ENCODE peak calls at places on chromosomes 11 and 22, in seven cellular contexts. G is colonic mucosa, R is astrocyte of the cerebellum, U is tibial artery, Z is WERI-Rb-1, H is endothelial cell, I is MCF 10A. J is an unnamed sample.

GRCh38 chr11:64250875-64251721 is at the start of gene PLCB3:
- DNase-seq in R (no peak), H (peak), I (peak), Z (peak), G (no peak), U (no peak), J (peak)

GRCh38 chr11:94515398-94515797 is 3.1 kb downstream of the C11orf97 start:
- DNase-seq in R (no peak), G (no peak), H (no peak), I (no peak), U (no peak), Z (no peak), J (no peak)

GRCh38 chr22:42473484-42474193 is 41.4 kb upstream of the NFAM1 start:
- DNase-seq in G (peak), R (peak), Z (peak), U (no peak), I (peak), H (peak), J (peak)

GRCh38 chr11:19244621-19245020 is 3.9 kb upstream of the E2F8 start:
- DNase-seq in G (no peak), R (no peak), Z (no peak), I (peak), H (no peak), U (no peak), J (no peak)

GRCh38 chr11:63274776-63275175 is 31.4 kb upstream of the SLC22A25 start:
- DNase-seq in U (no peak), R (no peak), H (no peak), Z (no peak), I (peak), G (no peak), J (no peak)

GRCh38 chr22:22666307-22667091 is 22.1 kb downstream of the GGTLC2 start:
- DNase-seq in G (peak), I (peak), Z (peak), U (no peak), R (no peak), H (peak), J (peak)

GRCh38 chr11:67045314-67045713 is 11.3 kb upstream of the RHOD start:
- DNase-seq in H (no peak), R (peak), I (peak), Z (no peak), G (no peak), U (no peak), J (no peak)

GRCh38 chr11:111064118-111064517 is 181.4 kb upstream of the POU2AF2 start:
- DNase-seq in I (no peak), G (no peak), R (peak), H (no peak), Z (no peak), U (no peak), J (no peak)

GRCh38 chr11:1342946-1343345 is 33.5 kb upstream of the TOLLIP start:
- DNase-seq in U (no peak), Z (no peak), I (no peak), R (no peak), G (peak), H (no peak), J (no peak)

GRCh38 chr11:62747475-62748160 is 6.3 kb downstream of the ZBTB3 start:
- DNase-seq in Z (no peak), R (no peak), G (no peak), U (no peak), H (no peak), I (no peak), J (no peak)

GRCh38 chr11:5737091-5737490 is 843 bp downstream of the OR56B1 start:
- DNase-seq in I (peak), R (peak), Z (no peak), U (no peak), G (no peak), H (no peak), J (no peak)

GRCh38 chr11:64028398-64029115 is 7.2 kb upstream of the FLRT1 start:
- DNase-seq in Z (peak), H (peak), U (no peak), I (no peak), G (no peak), R (no peak), J (no peak)

GRCh38 chr11:12354750-12355545 is 22.4 kb upstream of the PARVA start:
- DNase-seq in R (no peak), I (no peak), U (no peak), Z (no peak), G (peak), H (no peak), J (no peak)

GRCh38 chr11:93842461-93842860 is 8.0 kb downstream of the VSTM5 start:
- DNase-seq in Z (no peak), R (peak), U (no peak), G (peak), H (no peak), I (peak), J (no peak)

GRCh38 chr11:111707039-111707690 is 59.0 kb downstream of the PPP2R1B start:
- DNase-seq in G (peak), H (no peak), U (peak), I (peak), R (peak), Z (no peak), J (no peak)

GRCh38 chr22:35313311-35314121 is 13.8 kb downstream of the TOM1 start:
- DNase-seq in G (no peak), U (peak), H (no peak), R (peak), I (peak), Z (peak), J (peak)

GRCh38 chr11:23123766-23124165 is 263.5 kb upstream of the CCDC179 start:
- DNase-seq in Z (no peak), G (no peak), R (peak), H (no peak), I (no peak), U (no peak), J (no peak)

GRCh38 chr22:27715078-27715477 is 86.5 kb downstream of the MN1 start:
- DNase-seq in Z (no peak), I (no peak), H (no peak), U (no peak), G (no peak), R (no peak), J (no peak)

GRCh38 chr22:46390652-46391301 is 55.3 kb downstream of the TRMU start:
- DNase-seq in I (no peak), H (no peak), U (peak), G (no peak), Z (no peak), R (no peak), J (no peak)

GRCh38 chr11:79253280-79253679 is 187.6 kb downstream of the TENM4 start:
- DNase-seq in H (no peak), U (no peak), I (no peak), Z (no peak), R (no peak), G (no peak), J (no peak)

GRCh38 chr11:469684-470667 is 19.9 kb downstream of the PTDSS2 start:
- DNase-seq in R (peak), H (peak), U (peak), Z (no peak), I (no peak), G (peak), J (no peak)

GRCh38 chr22:37211075-37211852 is 1.0 kb downstream of the SSTR3 start:
- DNase-seq in R (no peak), G (no peak), Z (no peak), H (no peak), U (no peak), I (no peak), J (peak)

GRCh38 chr11:1494650-1495049 is 8.1 kb upstream of the MOB2 start:
- DNase-seq in H (no peak), I (no peak), U (peak), G (no peak), R (no peak), Z (no peak), J (no peak)

GRCh38 chr22:38230108-38230825 is 28.5 kb downstream of the MAFF start:
- DNase-seq in I (peak), R (no peak), G (peak), U (no peak), H (peak), Z (peak), J (peak)

GRCh38 chr11:96149743-96150555 is 193.0 kb downstream of the MAML2 start:
- DNase-seq in G (no peak), H (no peak), Z (no peak), U (no peak), R (no peak), I (peak), J (no peak)

GRCh38 chr11:78432058-78432515 is 14.5 kb upstream of the GAB2 start:
- DNase-seq in H (peak), Z (peak), R (no peak), G (no peak), I (peak), U (no peak), J (peak)

GRCh38 chr11:134331565-134332188 is at the start of gene GLB1L2:
- DNase-seq in H (peak), R (no peak), G (peak), I (peak), U (peak), Z (peak), J (peak)

GRCh38 chr11:122168218-122168617 is 52.2 kb upstream of the BLID start:
- DNase-seq in G (no peak), R (no peak), Z (no peak), U (no peak), I (no peak), H (no peak), J (no peak)

GRCh38 chr11:68690671-68691401 is 6.5 kb downstream of the GAL start:
- DNase-seq in Z (no peak), H (no peak), R (no peak), U (no peak), I (peak), G (no peak), J (peak)

GRCh38 chr11:93563857-93564256 is 20.7 kb upstream of the SMCO4 start:
- DNase-seq in I (no peak), Z (no peak), G (no peak), H (no peak), R (no peak), U (no peak), J (no peak)

GRCh38 chr22:36369004-36369921 is 18.5 kb downstream of the MYH9 start:
- DNase-seq in H (no peak), U (no peak), G (no peak), Z (no peak), I (no peak), R (no peak), J (peak)

GRCh38 chr22:18111759-18112330 is 1.2 kb downstream of the TUBA8 start:
- DNase-seq in U (no peak), G (no peak), H (no peak), I (no peak), R (no peak), Z (no peak), J (no peak)

GRCh38 chr11:10556590-10556989 is 11.9 kb downstream of the LYVE1 start:
- DNase-seq in Z (no peak), H (no peak), G (no peak), I (no peak), U (no peak), R (no peak), J (no peak)

GRCh38 chr11:79864882-79865281 is 424.1 kb upstream of the TENM4 start:
- DNase-seq in H (no peak), R (no peak), U (no peak), G (peak), I (no peak), Z (no peak), J (no peak)

DNA sequence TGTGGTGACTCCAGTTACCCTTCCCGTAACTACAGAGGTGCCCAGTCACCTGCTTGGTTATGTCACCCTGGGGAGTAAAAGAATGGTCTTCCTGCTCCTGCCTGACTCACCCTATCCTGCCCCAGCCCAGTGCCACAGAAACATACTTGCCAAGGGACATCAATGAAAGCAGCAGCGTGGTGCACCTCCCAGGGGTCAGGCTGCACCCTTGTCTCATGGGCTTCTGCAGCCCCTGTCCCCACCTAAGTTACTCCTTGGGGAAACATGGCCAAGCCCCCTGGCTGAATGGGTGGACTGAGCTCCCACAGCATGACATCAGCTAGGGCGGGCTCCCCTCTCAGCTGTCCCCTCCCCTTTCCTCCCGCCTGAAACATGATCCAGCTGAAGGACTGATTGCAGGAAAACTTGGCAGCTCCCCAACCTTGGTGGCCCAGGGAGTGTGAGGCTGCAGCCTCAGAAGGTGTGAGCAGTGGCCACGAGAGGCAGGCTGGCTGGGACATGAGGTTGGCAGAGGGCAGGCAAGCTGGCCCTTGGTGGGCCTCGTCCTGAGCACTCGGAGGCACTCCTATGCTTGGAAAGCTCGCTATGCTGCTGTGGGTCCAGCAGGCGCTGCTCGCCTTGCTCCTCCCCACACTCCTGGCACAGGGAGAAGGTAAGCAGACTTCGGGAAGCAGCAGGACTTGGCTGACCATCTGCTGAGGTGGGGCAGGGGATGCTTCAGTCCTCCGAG is at the start of gene HTR3A:
- DNase-seq in R (no peak), U (peak), I (peak), G (peak), H (peak), Z (peak), J (no peak)
- TF ChIP-seq CTCF in R (no peak), U (no peak), I (no peak), G (no peak), H (no peak), Z (peak), J (no peak)

GRCh38 chr11:61696602-61697001 is 16.4 kb downstream of the DAGLA start:
- DNase-seq in R (no peak), I (peak), Z (no peak), G (no peak), U (no peak), H (no peak), J (peak)

GRCh38 chr11:61697093-61697492 is 16.9 kb downstream of the DAGLA start:
- DNase-seq in R (no peak), U (no peak), G (no peak), H (no peak), I (peak), Z (no peak), J (no peak)

GRCh38 chr11:61695917-61696316 is 15.7 kb downstream of the DAGLA start:
- DNase-seq in G (peak), U (peak), Z (no peak), H (no peak), R (no peak), I (peak), J (peak)

GRCh38 chr11:61693897-61694840 is 14.0 kb downstream of the DAGLA start:
- DNase-seq in R (no peak), G (peak), I (peak), Z (no peak), U (no peak), H (no peak), J (no peak)

GRCh38 chr11:61694971-61695706 is 14.9 kb downstream of the DAGLA start:
- DNase-seq in G (no peak), R (no peak), U (peak), Z (peak), I (no peak), H (no peak), J (no peak)
- TF ChIP-seq CTCF in G (no peak), R (no peak), U (no peak), Z (peak), I (no peak), H (no peak), J (no peak)

DNA sequence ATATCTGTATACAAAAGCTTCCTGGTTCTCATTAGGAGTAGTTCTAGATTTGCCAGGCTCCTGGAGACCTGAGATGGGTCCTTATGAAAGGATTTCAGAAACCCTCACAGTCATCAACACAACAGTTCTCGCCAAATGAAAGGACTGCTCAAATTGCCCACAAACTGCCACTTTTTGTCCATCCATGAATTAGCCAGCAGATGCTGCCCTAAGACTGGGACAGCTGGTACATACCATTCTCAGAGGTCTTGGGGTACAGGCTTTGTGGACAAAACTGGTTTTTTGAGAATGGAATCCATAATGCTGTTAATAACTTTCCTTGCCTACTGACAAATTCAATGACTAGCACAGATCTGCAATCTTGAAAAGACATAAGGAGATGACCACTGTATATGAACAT is 23.4 kb upstream of the BDNF start:
- DNase-seq in I (no peak), G (no peak), Z (no peak), U (no peak), R (no peak), H (no peak), J (no peak)
- TF ChIP-seq CTCF in I (no peak), G (no peak), Z (peak), U (no peak), R (peak), H (no peak), J (no peak)

GRCh38 chr11:30586251-30587144 is at the start of gene MPPED2:
- DNase-seq in I (no peak), G (peak), Z (peak), R (no peak), U (peak), H (peak), J (peak)
- TF ChIP-seq CTCF in I (no peak), G (peak), Z (peak), R (no peak), U (peak), H (peak), J (peak)

GRCh38 chr11:117950999-117951961 is 22.1 kb upstream of the TMPRSS13 start:
- DNase-seq in H (no peak), Z (no peak), U (no peak), R (no peak), G (no peak), I (no peak), J (peak)

GRCh38 chr11:117953029-117953671 is 23.9 kb upstream of the TMPRSS13 start:
- DNase-seq in Z (no peak), G (no peak), R (no peak), H (no peak), U (no peak), I (no peak), J (peak)

GRCh38 chr11:117949062-117949461 is 19.9 kb upstream of the TMPRSS13 start:
- DNase-seq in G (no peak), Z (no peak), U (no peak), H (no peak), R (no peak), I (no peak), J (no peak)

GRCh38 chr11:117946842-117947526 is 17.8 kb upstream of the TMPRSS13 start:
- DNase-seq in G (peak), U (peak), Z (peak), R (peak), H (peak), I (peak), J (peak)

GRCh38 chr11:117950320-117950719 is 21.1 kb upstream of the TMPRSS13 start:
- DNase-seq in I (no peak), U (no peak), Z (no peak), R (no peak), G (no peak), H (no peak), J (peak)
- TF ChIP-seq CTCF in I (no peak), U (no peak), Z (no peak), R (no peak), G (no peak), H (no peak), J (no peak)

DNA sequence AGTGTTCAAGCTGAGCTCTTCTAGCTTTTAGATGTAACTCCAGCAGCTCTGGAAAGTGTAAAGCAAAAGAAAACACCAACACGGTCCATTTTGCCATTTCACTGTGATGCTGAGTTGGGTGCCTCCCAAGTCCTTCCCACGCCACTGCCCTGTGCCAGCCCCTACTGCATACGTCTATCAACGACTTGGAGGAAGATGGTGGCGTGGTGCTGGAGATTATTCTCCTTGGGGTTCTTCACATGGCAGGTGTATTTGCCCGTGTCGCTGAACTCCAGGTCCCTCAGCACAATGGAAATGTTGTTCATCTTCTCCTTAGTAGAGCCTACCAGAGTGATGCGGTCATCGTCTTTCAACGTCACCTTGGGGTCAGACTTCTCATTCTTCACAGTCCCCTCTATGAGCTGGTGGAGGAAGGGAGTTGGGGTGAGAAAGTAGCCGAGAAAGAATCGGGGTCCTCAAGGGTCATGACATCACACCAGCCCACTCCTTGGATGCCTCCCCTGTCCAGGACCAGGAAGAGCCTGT is 8.9 kb downstream of the SCN4B start:
- DNase-seq in R (no peak), I (no peak), H (no peak), Z (no peak), G (no peak), U (no peak), J (no peak)
- TF ChIP-seq CTCF in R (no peak), I (no peak), H (no peak), Z (no peak), G (no peak), U (no peak), J (no peak)

GRCh38 chr11:44592125-44592643 is 26.7 kb downstream of the CD82 start:
- DNase-seq in U (peak), R (no peak), G (no peak), I (peak), Z (no peak), H (no peak), J (no peak)
- TF ChIP-seq CTCF in U (no peak), R (no peak), G (no peak), I (no peak), Z (no peak), H (no peak), J (no peak)

DNA sequence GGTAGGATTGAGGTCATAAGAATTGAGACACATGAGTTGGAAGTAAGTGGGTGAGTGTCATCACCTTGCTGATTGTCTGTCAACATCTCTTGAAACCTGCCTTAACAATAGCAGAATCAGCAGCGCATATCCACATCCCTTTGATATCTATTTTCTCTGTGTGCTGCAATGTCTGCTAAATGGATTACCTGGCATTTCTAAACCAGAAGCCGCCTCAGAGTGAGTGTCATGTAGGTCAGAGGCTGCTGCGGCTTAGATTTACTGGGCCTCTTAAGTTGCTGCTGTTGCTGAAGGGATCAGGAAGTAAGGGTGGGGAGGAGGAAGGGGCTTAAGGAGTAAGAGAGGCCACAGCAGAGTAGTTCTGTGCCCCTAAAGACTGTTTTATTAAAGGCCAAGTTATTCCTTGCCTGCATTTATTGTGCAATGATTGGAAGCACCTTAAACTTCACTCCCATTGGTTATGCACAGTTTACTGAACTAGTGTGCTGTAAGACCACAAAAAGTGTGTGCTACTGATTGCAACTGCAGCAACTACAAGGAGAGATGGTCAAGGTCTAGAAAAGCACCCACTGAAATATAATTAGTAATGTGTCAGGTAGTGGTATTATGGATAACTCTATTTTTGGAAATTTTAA is 29.8 kb upstream of the TMEM41B start:
- DNase-seq in Z (peak), G (no peak), I (no peak), H (no peak), R (no peak), U (no peak), J (no peak)
- TF ChIP-seq CTCF in Z (no peak), G (no peak), I (no peak), H (no peak), R (no peak), U (no peak), J (no peak)

J was measured in activated CD8-positive, alpha-beta T cell treated with anti-CD3 and anti-CD28 coated beads for 36 hours.